ENCODE peak calls at places on chromosomes 11 and 22, in six cellular contexts. T, Y, Z, A, M and C are unnamed samples.
A peak's percentile ranks its signal among the peaks of the same experiment; 100 is the strongest.

GRCh38 chr11:84963240-84963639 is 663.9 kb downstream of the DLG2 start:
- DNase-seq in T (no peak), Y (no peak), Z (no peak), A (no peak), M (no peak), C (no peak)

GRCh38 chr22:23698673-23699235 is 7.9 kb downstream of the RGL4 start:
- DNase-seq in T (no peak), Y (no peak), Z (no peak), A (no peak), M (no peak), C (no peak)

GRCh38 chr11:26326793-26327400 is 5.0 kb upstream of the ANO3 start:
- DNase-seq in T (no peak), Y (no peak), Z (no peak), A (no peak), M (no peak), C (no peak)

GRCh38 chr22:50151571-50152537 is 18.7 kb upstream of the PANX2 start:
- DNase-seq in T (no peak), Y (peak; percentile 71), Z (no peak), A (no peak), M (peak; percentile 25), C (no peak)

GRCh38 chr11:16606784-16607674 is 131.4 kb upstream of the C11orf58 start:
- DNase-seq in T (no peak), Y (peak; percentile 81), Z (peak; percentile 24), A (no peak), M (peak; percentile 48), C (no peak)

GRCh38 chr11:86183694-86184093 is 60.9 kb upstream of the EED start:
- DNase-seq in T (no peak), Y (no peak), Z (peak; percentile 59), A (no peak), M (no peak), C (no peak)

GRCh38 chr11:3995949-3996554 is 98.5 kb upstream of the RRM1 start:
- DNase-seq in T (no peak), Y (no peak), Z (peak; percentile 31), A (no peak), M (no peak), C (no peak)

GRCh38 chr11:122313581-122313980 is 197.6 kb upstream of the BLID start:
- DNase-seq in T (no peak), Y (no peak), Z (no peak), A (no peak), M (no peak), C (no peak)

GRCh38 chr11:102345923-102346322 is 1.1 kb upstream of the BIRC2 start:
- DNase-seq in T (no peak), Y (no peak), Z (peak; percentile 34), A (peak; percentile 37), M (no peak), C (no peak)

DNA sequence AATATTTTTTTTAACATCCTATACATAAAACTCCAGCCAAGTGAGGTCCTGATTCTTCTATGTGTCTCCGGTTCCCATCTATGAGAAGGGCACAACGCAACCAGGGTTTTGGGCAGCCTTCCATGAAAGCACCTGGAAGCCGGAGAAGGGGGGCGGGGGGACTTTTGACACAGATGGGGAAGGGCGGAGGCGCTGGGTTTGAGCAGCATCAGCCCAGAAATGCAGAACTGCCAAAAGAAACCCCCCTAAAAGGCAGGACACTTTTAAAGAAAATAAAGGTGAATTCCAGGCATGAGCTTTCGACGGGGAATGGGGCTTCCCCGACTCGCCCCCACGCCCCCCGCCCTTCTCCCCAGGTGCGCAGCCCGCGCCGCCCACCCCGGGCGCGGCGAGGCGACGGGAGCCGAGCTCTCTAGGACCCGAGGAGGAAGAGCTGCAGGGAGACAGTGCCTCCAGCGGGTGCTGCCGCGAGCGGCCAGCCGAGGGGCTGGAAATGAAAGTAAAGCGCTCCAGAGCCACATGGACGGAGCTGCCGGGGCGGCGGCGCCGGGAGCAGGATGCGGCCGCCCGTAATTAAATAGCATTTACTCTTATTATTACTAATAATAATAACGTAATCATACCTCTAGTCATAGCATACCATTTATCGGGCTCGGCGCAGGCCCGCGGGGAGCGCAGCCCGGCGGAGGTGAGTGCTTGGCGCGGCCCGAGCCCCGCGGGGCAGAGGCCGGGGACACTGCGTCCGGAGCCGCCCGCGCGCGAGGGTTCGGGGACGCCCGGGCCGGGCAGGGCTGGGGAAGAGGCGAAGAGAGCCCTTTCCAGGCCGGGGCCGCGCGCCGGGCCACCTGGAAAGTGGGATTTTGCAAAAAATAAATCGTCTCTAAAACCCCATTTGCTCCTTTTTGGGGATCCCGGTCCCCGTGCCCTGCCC is at the start of gene ZC3H7B:
- DNase-seq in T (peak; percentile 27), Y (peak; percentile 93), Z (peak; percentile 85), A (peak; percentile 69), M (peak; percentile 86), C (peak; percentile 74)
- TF ChIP-seq CTCF in T (peak; percentile 66), Y (peak; percentile 72), Z (peak; percentile 66), A (peak; percentile 32), M (peak; percentile 29), C (no peak)

DNA sequence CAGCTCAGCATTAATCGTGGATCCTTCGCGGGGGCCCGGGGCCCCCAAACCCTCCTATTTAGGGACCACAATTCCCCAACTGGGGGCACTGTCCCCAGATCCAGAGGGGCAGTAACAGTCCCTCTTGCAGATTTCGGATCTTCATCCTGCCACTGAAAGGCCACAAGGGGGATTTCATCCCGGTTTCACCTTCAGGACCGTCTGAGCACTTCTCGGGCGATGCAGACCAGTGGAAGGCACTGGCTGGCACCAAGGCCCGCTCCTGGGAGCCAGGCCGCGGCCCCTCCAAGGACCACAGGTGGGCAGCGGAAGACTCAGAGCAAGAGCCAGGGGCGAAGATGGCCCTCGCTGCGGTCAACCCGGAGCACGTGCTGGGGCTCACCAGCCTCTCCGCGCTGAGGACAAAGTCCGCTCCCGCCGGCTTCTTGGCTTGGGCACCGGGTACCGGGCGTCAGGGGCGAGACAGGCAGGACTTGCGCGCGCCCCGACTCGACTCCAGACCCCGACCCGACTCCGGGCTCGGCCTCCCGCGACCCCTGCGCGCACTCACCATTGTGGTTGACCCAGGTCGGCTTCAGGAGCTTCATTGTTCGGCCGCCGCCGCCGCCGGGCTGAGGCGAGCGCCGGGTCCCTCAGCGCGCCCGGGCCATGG is 517 bp downstream of the HIRA start:
- DNase-seq in T (no peak), Y (peak; percentile 77), Z (peak; percentile 26), A (peak; percentile 26), M (peak; percentile 61), C (peak; percentile 34)
- TF ChIP-seq CTCF in T (peak; percentile 37), Y (peak; percentile 68), Z (peak; percentile 27), A (no peak), M (no peak), C (no peak)

GRCh38 chr11:783581-784015 is 6.3 kb downstream of the CEND1 start:
- DNase-seq in T (peak; percentile 89), Y (peak; percentile 98), Z (peak; percentile 93), A (peak; percentile 50), M (peak; percentile 79), C (no peak)
- TF ChIP-seq CTCF in T (peak; percentile 87), Y (peak; percentile 95), Z (peak; percentile 88), A (no peak), M (peak; percentile 42), C (no peak)

DNA sequence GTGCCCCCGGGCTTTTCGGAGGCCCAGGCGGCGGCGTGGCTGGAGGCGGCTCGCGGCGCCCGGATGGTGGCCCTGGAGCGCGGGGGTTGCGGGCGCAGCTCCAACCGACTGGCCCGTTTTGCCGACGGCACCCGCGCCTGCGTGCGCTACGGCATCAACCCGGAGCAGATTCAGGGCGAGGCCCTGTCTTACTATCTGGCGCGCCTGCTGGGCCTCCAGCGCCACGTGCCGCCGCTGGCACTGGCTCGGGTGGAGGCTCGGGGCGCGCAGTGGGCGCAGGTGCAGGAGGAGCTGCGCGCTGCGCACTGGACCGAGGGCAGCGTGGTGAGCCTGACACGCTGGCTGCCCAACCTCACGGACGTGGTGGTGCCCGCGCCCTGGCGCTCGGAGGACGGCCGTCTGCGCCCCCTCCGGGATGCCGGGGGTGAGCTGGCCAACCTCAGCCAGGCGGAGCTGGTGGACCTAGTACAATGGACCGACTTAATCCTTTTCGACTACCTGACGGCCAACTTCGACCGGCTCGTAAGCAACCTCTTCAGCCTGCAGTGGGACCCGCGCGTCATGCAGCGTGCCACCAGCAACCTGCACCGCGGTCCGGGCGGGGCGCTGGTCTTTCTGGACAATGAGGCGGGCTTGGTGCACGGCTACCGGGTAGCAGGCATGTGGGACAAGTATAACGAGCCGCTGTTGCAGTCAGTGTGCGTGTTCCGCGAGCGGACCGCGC is 932 bp downstream of the FJX1 start:
- DNase-seq in T (no peak), Y (peak; percentile 84), Z (peak; percentile 45), A (peak; percentile 77), M (peak; percentile 64), C (peak; percentile 21)
- TF ChIP-seq CTCF in T (no peak), Y (no peak), Z (no peak), A (no peak), M (no peak), C (no peak)

GRCh38 chr22:44311104-44311854 is 1.5 kb downstream of the SHISAL1 start:
- DNase-seq in T (no peak), Y (no peak), Z (no peak), A (no peak), M (no peak), C (no peak)
- TF ChIP-seq CTCF in T (peak; percentile 9), Y (peak; percentile 44), Z (no peak), A (no peak), M (no peak), C (no peak)

GRCh38 chr11:64629796-64630562 is 39.0 kb downstream of the SLC22A12 start:
- DNase-seq in T (no peak), Y (peak; percentile 99), Z (no peak), A (peak; percentile 56), M (no peak), C (no peak)
- TF ChIP-seq CTCF in T (no peak), Y (peak; percentile 70), Z (no peak), A (no peak), M (no peak), C (no peak)

DNA sequence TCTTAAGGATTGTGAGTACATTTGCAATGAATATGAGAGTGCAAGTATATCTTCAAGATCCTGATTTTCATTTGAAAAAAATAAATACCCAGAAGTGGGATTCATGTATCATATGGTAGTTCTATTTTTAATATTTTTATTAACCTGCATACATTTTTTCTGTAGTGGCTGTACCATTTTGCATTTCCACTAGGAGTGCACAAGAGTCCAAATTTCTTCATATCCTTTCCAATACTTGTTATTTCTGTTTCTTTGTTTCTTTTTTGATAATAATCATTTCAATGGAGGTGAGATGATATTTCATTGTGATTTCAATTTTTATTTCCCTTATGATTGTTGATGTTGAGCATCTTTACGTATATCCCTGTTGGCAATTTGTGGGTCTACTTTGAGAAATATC is 759.8 kb upstream of the CNTN5 start:
- DNase-seq in T (no peak), Y (no peak), Z (peak; percentile 2), A (no peak), M (no peak), C (no peak)
- TF ChIP-seq CTCF in T (no peak), Y (peak; percentile 65), Z (peak; percentile 39), A (no peak), M (no peak), C (no peak)

GRCh38 chr11:65717906-65718305 is 2.7 kb downstream of the RNASEH2C start:
- DNase-seq in T (no peak), Y (no peak), Z (no peak), A (no peak), M (no peak), C (no peak)

GRCh38 chr11:65718531-65718930 is 2.1 kb downstream of the RNASEH2C start:
- DNase-seq in T (no peak), Y (no peak), Z (no peak), A (no peak), M (no peak), C (no peak)

GRCh38 chr11:65720237-65720934 is at the start of gene RNASEH2C:
- DNase-seq in T (peak; percentile 50), Y (peak; percentile 90), Z (peak; percentile 86), A (peak; percentile 89), M (peak; percentile 88), C (peak; percentile 75)

GRCh38 chr11:65718964-65719492 is 1.6 kb downstream of the RNASEH2C start:
- DNase-seq in T (no peak), Y (no peak), Z (peak; percentile 50), A (no peak), M (peak; percentile 76), C (no peak)

GRCh38 chr11:65719887-65720236 is 736 bp downstream of the RNASEH2C start:
- DNase-seq in T (no peak), Y (no peak), Z (peak; percentile 54), A (no peak), M (peak; percentile 70), C (no peak)
- TF ChIP-seq CTCF in T (no peak), Y (peak; percentile 17), Z (peak; percentile 18), A (no peak), M (no peak), C (no peak)